ENCODE peak calls at places on chromosomes 13 and 19, in four cellular contexts. One of them, this sample, is unnamed.

GRCh38 chr13:101150998-101151397 is 265.3 kb downstream of the NALCN start:
- DNase-seq in lower leg skin: no peak
- DNase-seq in WERI-Rb-1: peak
- DNase-seq in lower lobe of right lung: no peak
- DNase-seq in this sample: no peak

GRCh38 chr19:33740811-33741396 is 55.8 kb upstream of the KCTD15 start:
- DNase-seq in lower leg skin: no peak
- DNase-seq in WERI-Rb-1: no peak
- DNase-seq in lower lobe of right lung: no peak
- DNase-seq in this sample: peak

GRCh38 chr13:76385606-76386005 is 500.6 kb downstream of the KCTD12 start:
- DNase-seq in lower leg skin: no peak
- DNase-seq in WERI-Rb-1: no peak
- DNase-seq in lower lobe of right lung: no peak
- DNase-seq in this sample: no peak

GRCh38 chr19:22052644-22053013 is 345 bp downstream of the ZNF257 start:
- DNase-seq in lower leg skin: no peak
- DNase-seq in WERI-Rb-1: no peak
- DNase-seq in lower lobe of right lung: no peak
- DNase-seq in this sample: no peak

GRCh38 chr19:35144600-35145436 is 1.8 kb downstream of the FXYD7 start:
- DNase-seq in lower leg skin: no peak
- DNase-seq in WERI-Rb-1: peak
- DNase-seq in lower lobe of right lung: no peak
- DNase-seq in this sample: no peak

GRCh38 chr19:48513289-48514122 is 1.9 kb upstream of the LMTK3 start:
- DNase-seq in lower leg skin: no peak
- DNase-seq in WERI-Rb-1: peak
- DNase-seq in lower lobe of right lung: peak
- DNase-seq in this sample: peak

GRCh38 chr19:12664406-12665280 is 1.9 kb downstream of the MAN2B1 start:
- DNase-seq in lower leg skin: no peak
- DNase-seq in WERI-Rb-1: peak
- DNase-seq in lower lobe of right lung: no peak
- DNase-seq in this sample: peak

GRCh38 chr13:111626371-111627305 is 306.2 kb downstream of the TEX29 start:
- DNase-seq in lower leg skin: peak
- DNase-seq in WERI-Rb-1: no peak
- DNase-seq in lower lobe of right lung: no peak
- DNase-seq in this sample: no peak

GRCh38 chr13:42654212-42654611 is 80.3 kb downstream of the TNFSF11 start:
- DNase-seq in lower leg skin: no peak
- DNase-seq in WERI-Rb-1: no peak
- DNase-seq in lower lobe of right lung: no peak
- DNase-seq in this sample: no peak

GRCh38 chr13:80273717-80274116 is 67.2 kb downstream of the SPRY2 start:
- DNase-seq in lower leg skin: no peak
- DNase-seq in WERI-Rb-1: no peak
- DNase-seq in lower lobe of right lung: no peak
- DNase-seq in this sample: no peak

GRCh38 chr13:60435762-60436374 is 38.8 kb downstream of the TDRD3 start:
- DNase-seq in lower leg skin: no peak
- DNase-seq in WERI-Rb-1: no peak
- DNase-seq in lower lobe of right lung: no peak
- DNase-seq in this sample: no peak

GRCh38 chr19:11096210-11096841 is 7.1 kb downstream of the LDLR start:
- DNase-seq in lower leg skin: peak
- DNase-seq in WERI-Rb-1: no peak
- DNase-seq in lower lobe of right lung: no peak
- DNase-seq in this sample: peak

GRCh38 chr13:65456150-65456912 is 1773.8 kb downstream of the PCDH9 start:
- DNase-seq in lower leg skin: no peak
- DNase-seq in WERI-Rb-1: no peak
- DNase-seq in lower lobe of right lung: no peak
- DNase-seq in this sample: no peak

GRCh38 chr19:17687857-17688784 is at the start of gene UNC13A:
- DNase-seq in lower leg skin: no peak
- DNase-seq in WERI-Rb-1: peak
- DNase-seq in lower lobe of right lung: peak
- DNase-seq in this sample: peak

GRCh38 chr19:43305642-43306041 is 36.3 kb upstream of the PSG9 start:
- DNase-seq in lower leg skin: no peak
- DNase-seq in WERI-Rb-1: peak
- DNase-seq in lower lobe of right lung: no peak
- DNase-seq in this sample: no peak

GRCh38 chr13:72798817-72799216 is 16.9 kb downstream of the PIBF1 start:
- DNase-seq in lower leg skin: no peak
- DNase-seq in WERI-Rb-1: no peak
- DNase-seq in lower lobe of right lung: no peak
- DNase-seq in this sample: no peak

GRCh38 chr13:104831823-104832222 is 1703.6 kb downstream of the EFNB2 start:
- DNase-seq in lower leg skin: no peak
- DNase-seq in WERI-Rb-1: peak
- DNase-seq in lower lobe of right lung: no peak
- DNase-seq in this sample: no peak

GRCh38 chr19:3184847-3185481 is 766 bp upstream of the NCLN start:
- DNase-seq in lower leg skin: no peak
- DNase-seq in WERI-Rb-1: peak
- DNase-seq in lower lobe of right lung: peak
- DNase-seq in this sample: peak

GRCh38 chr13:32164622-32165268 is 133.2 kb downstream of the FRY start:
- DNase-seq in lower leg skin: no peak
- DNase-seq in WERI-Rb-1: peak
- DNase-seq in lower lobe of right lung: no peak
- DNase-seq in this sample: peak

GRCh38 chr19:35090160-35090794 is 25.3 kb upstream of the FXYD3 start:
- DNase-seq in lower leg skin: no peak
- DNase-seq in WERI-Rb-1: peak
- DNase-seq in lower lobe of right lung: no peak
- DNase-seq in this sample: peak

GRCh38 chr19:5113101-5113557 is 144.2 kb downstream of the KDM4B start:
- DNase-seq in lower leg skin: no peak
- DNase-seq in WERI-Rb-1: no peak
- DNase-seq in lower lobe of right lung: no peak
- DNase-seq in this sample: no peak

GRCh38 chr19:53537126-53537522 is 821 bp upstream of the ZNF331 start:
- DNase-seq in lower leg skin: no peak
- DNase-seq in WERI-Rb-1: no peak
- DNase-seq in lower lobe of right lung: no peak
- DNase-seq in this sample: no peak

GRCh38 chr19:33771308-33772101 is 25.2 kb upstream of the KCTD15 start:
- DNase-seq in lower leg skin: peak
- DNase-seq in WERI-Rb-1: peak
- DNase-seq in lower lobe of right lung: peak
- DNase-seq in this sample: peak

GRCh38 chr19:5953680-5954213 is 24.2 kb downstream of the RANBP3 start:
- DNase-seq in lower leg skin: no peak
- DNase-seq in WERI-Rb-1: no peak
- DNase-seq in lower lobe of right lung: no peak
- DNase-seq in this sample: peak

GRCh38 chr19:9309974-9310446 is 372 bp upstream of the ZNF699 start:
- DNase-seq in lower leg skin: peak
- DNase-seq in WERI-Rb-1: peak
- DNase-seq in lower lobe of right lung: peak
- DNase-seq in this sample: no peak

GRCh38 chr19:32748497-32748896 is 28.9 kb downstream of the TDRD12 start:
- DNase-seq in lower leg skin: no peak
- DNase-seq in WERI-Rb-1: peak
- DNase-seq in lower lobe of right lung: no peak
- DNase-seq in this sample: peak

GRCh38 chr13:106186366-106187030 is 349.0 kb downstream of the EFNB2 start:
- DNase-seq in lower leg skin: no peak
- DNase-seq in WERI-Rb-1: no peak
- DNase-seq in lower lobe of right lung: no peak
- DNase-seq in this sample: no peak

GRCh38 chr13:30551194-30551593 is 66.5 kb upstream of the USPL1 start:
- DNase-seq in lower leg skin: no peak
- DNase-seq in WERI-Rb-1: peak
- DNase-seq in lower lobe of right lung: no peak
- DNase-seq in this sample: no peak

GRCh38 chr13:35865341-35866240 is 265.6 kb downstream of the DCLK1 start:
- DNase-seq in lower leg skin: no peak
- DNase-seq in WERI-Rb-1: no peak
- DNase-seq in lower lobe of right lung: peak
- DNase-seq in this sample: no peak

GRCh38 chr19:16078759-16079707 is 2.7 kb downstream of the TPM4 start:
- DNase-seq in lower leg skin: no peak
- DNase-seq in WERI-Rb-1: no peak
- DNase-seq in lower lobe of right lung: peak
- DNase-seq in this sample: peak

GRCh38 chr13:79741006-79741405 is 260.1 kb downstream of the NDFIP2 start:
- DNase-seq in lower leg skin: no peak
- DNase-seq in WERI-Rb-1: no peak
- DNase-seq in lower lobe of right lung: no peak
- DNase-seq in this sample: no peak

GRCh38 chr13:101941095-101941777 is 460.6 kb downstream of the FGF14 start:
- DNase-seq in lower leg skin: no peak
- DNase-seq in WERI-Rb-1: peak
- DNase-seq in lower lobe of right lung: no peak
- DNase-seq in this sample: no peak

GRCh38 chr19:41500443-41500842 is 57.5 kb downstream of the ERICH4 start:
- DNase-seq in lower leg skin: no peak
- DNase-seq in WERI-Rb-1: no peak
- DNase-seq in lower lobe of right lung: no peak
- DNase-seq in this sample: no peak

GRCh38 chr19:540867-541637 is 2.8 kb upstream of the GZMM start:
- DNase-seq in lower leg skin: no peak
- DNase-seq in WERI-Rb-1: no peak
- DNase-seq in lower lobe of right lung: peak
- DNase-seq in this sample: no peak

GRCh38 chr19:5968431-5969373 is 9.2 kb downstream of the RANBP3 start:
- DNase-seq in lower leg skin: no peak
- DNase-seq in WERI-Rb-1: no peak
- DNase-seq in lower lobe of right lung: peak
- DNase-seq in this sample: no peak

GRCh38 chr13:110617326-110618072 is 2.2 kb downstream of the NAXD start:
- DNase-seq in lower leg skin: no peak
- DNase-seq in WERI-Rb-1: no peak
- DNase-seq in lower lobe of right lung: no peak
- DNase-seq in this sample: no peak

GRCh38 chr19:19335408-19336158 is 15.0 kb downstream of the MAU2 start:
- DNase-seq in lower leg skin: no peak
- DNase-seq in WERI-Rb-1: no peak
- DNase-seq in lower lobe of right lung: no peak
- DNase-seq in this sample: no peak

GRCh38 chr13:66803013-66803739 is 427.0 kb downstream of the PCDH9 start:
- DNase-seq in lower leg skin: no peak
- DNase-seq in WERI-Rb-1: no peak
- DNase-seq in lower lobe of right lung: no peak
- DNase-seq in this sample: no peak

GRCh38 chr19:2207991-2208860 is 27.9 kb downstream of the PLEKHJ1 start:
- DNase-seq in lower leg skin: peak
- DNase-seq in WERI-Rb-1: peak
- DNase-seq in lower lobe of right lung: no peak
- DNase-seq in this sample: peak

GRCh38 chr13:47139519-47139918 is 242.7 kb upstream of the HTR2A start:
- DNase-seq in lower leg skin: no peak
- DNase-seq in WERI-Rb-1: no peak
- DNase-seq in lower lobe of right lung: no peak
- DNase-seq in this sample: no peak

GRCh38 chr19:38803543-38803942 is 9.2 kb downstream of the LGALS4 start:
- DNase-seq in lower leg skin: no peak
- DNase-seq in WERI-Rb-1: no peak
- DNase-seq in lower lobe of right lung: no peak
- DNase-seq in this sample: no peak
- TF ChIP-seq CTCF in lower leg skin: no peak
- TF ChIP-seq CTCF in WERI-Rb-1: no peak
- TF ChIP-seq CTCF in lower lobe of right lung: no peak
- TF ChIP-seq CTCF in this sample: no peak

DNA sequence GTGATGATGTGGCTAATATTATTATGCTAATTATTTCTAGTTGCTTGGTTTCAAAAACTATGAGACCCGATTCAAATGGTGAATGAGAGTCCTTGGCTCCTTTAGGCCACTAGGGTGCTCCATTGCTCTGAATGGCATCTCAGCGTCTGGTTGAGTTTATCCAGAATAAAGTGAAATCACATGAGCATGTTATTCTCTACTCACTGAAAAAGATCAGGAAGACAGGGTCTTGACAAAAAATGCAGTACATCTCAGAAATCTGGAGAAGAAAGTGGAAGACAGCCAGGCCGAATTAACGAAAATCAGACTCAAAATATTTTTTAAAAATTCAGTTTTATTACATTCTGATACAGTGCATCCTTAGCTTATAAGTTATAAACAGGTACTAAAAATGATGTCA is 516.2 kb downstream of the MYO16 start:
- DNase-seq in lower leg skin: no peak
- DNase-seq in WERI-Rb-1: peak
- DNase-seq in lower lobe of right lung: no peak
- DNase-seq in this sample: peak
- TF ChIP-seq CTCF in lower leg skin: no peak
- TF ChIP-seq CTCF in WERI-Rb-1: peak
- TF ChIP-seq CTCF in lower lobe of right lung: peak
- TF ChIP-seq CTCF in this sample: no peak

GRCh38 chr13:95704510-95704909 is 27.6 kb downstream of the DNAJC3 start:
- DNase-seq in lower leg skin: no peak
- DNase-seq in WERI-Rb-1: no peak
- DNase-seq in lower lobe of right lung: no peak
- DNase-seq in this sample: no peak
- TF ChIP-seq CTCF in lower leg skin: no peak
- TF ChIP-seq CTCF in WERI-Rb-1: peak
- TF ChIP-seq CTCF in lower lobe of right lung: no peak
- TF ChIP-seq CTCF in this sample: no peak

GRCh38 chr19:7795555-7796161 is 32.6 kb downstream of the CLEC4M start:
- DNase-seq in lower leg skin: no peak
- DNase-seq in WERI-Rb-1: no peak
- DNase-seq in lower lobe of right lung: no peak
- DNase-seq in this sample: no peak

GRCh38 chr19:7801020-7801570 is 28.9 kb upstream of the EVI5L start:
- DNase-seq in lower leg skin: no peak
- DNase-seq in WERI-Rb-1: no peak
- DNase-seq in lower lobe of right lung: no peak
- DNase-seq in this sample: no peak

GRCh38 chr19:7799640-7800355 is 30.2 kb upstream of the EVI5L start:
- DNase-seq in lower leg skin: peak
- DNase-seq in WERI-Rb-1: peak
- DNase-seq in lower lobe of right lung: peak
- DNase-seq in this sample: peak
- TF ChIP-seq CTCF in lower leg skin: no peak
- TF ChIP-seq CTCF in WERI-Rb-1: peak
- TF ChIP-seq CTCF in lower lobe of right lung: peak
- TF ChIP-seq CTCF in this sample: peak

GRCh38 chr13:26253787-26254582 is at the start of gene CDK8:
- DNase-seq in lower leg skin: peak
- DNase-seq in WERI-Rb-1: peak
- DNase-seq in lower lobe of right lung: peak
- DNase-seq in this sample: peak
- TF ChIP-seq CTCF in lower leg skin: no peak
- TF ChIP-seq CTCF in WERI-Rb-1: peak
- TF ChIP-seq CTCF in lower lobe of right lung: no peak
- TF ChIP-seq CTCF in this sample: no peak